ENCODE peak calls at places on chromosomes 6 and 20, in ten cellular contexts. F is kidney epithelial cell; K is CD8-positive, alpha-beta T cell; Z is astrocyte of the spinal cord; R is A549; O is HepG2; H is ascending aorta; M is AG04450; I is IMR-90; E is psoas muscle. Q is an unnamed sample.

GRCh38 chr6:50986319-50986718 is 167.6 kb downstream of the TFAP2B start:
- DNase-seq in F (no peak), K (no peak), Z (no peak), R (no peak), O (no peak), H (no peak), M (no peak), I (no peak), E (no peak), Q (no peak)

GRCh38 chr6:78598966-78599365 is 268.4 kb upstream of the IRAK1BP1 start:
- DNase-seq in F (peak; percentile 99), K (no peak), Z (peak; percentile 96), R (peak; percentile 3), O (no peak), H (peak; percentile 64), M (peak; percentile 81), I (peak; percentile 97), E (no peak), Q (no peak)

GRCh38 chr6:29008089-29008488 is 3.0 kb upstream of the ZNF311 start:
- DNase-seq in F (no peak), K (no peak), Z (no peak), R (no peak), O (no peak), H (no peak), M (no peak), I (no peak), E (no peak), Q (no peak)

GRCh38 chr20:396619-397431 is 11.3 kb upstream of the RBCK1 start:
- DNase-seq in F (no peak), K (no peak), Z (no peak), R (no peak), O (peak; percentile 99), H (no peak), M (no peak), I (no peak), E (no peak), Q (no peak)

GRCh38 chr6:142784344-142784743 is 160.6 kb downstream of the HIVEP2 start:
- DNase-seq in F (no peak), K (no peak), Z (no peak), R (no peak), O (no peak), H (no peak), M (no peak), I (no peak), E (no peak), Q (no peak)

GRCh38 chr6:44238687-44239350 is 8.1 kb upstream of the HSP90AB1 start:
- DNase-seq in F (no peak), K (no peak), Z (no peak), R (no peak), O (no peak), H (no peak), M (no peak), I (no peak), E (no peak), Q (no peak)

GRCh38 chr6:169845426-169846285 is 94.2 kb downstream of the ERMARD start:
- DNase-seq in F (no peak), K (no peak), Z (no peak), R (no peak), O (no peak), H (peak; percentile 42), M (no peak), I (no peak), E (no peak), Q (no peak)

GRCh38 chr6:16766043-16766521 is 4.8 kb upstream of the ATXN1 start:
- DNase-seq in F (peak; percentile 86), K (no peak), Z (peak; percentile 89), R (no peak), O (no peak), H (no peak), M (no peak), I (peak; percentile 92), E (no peak), Q (no peak)

DNA sequence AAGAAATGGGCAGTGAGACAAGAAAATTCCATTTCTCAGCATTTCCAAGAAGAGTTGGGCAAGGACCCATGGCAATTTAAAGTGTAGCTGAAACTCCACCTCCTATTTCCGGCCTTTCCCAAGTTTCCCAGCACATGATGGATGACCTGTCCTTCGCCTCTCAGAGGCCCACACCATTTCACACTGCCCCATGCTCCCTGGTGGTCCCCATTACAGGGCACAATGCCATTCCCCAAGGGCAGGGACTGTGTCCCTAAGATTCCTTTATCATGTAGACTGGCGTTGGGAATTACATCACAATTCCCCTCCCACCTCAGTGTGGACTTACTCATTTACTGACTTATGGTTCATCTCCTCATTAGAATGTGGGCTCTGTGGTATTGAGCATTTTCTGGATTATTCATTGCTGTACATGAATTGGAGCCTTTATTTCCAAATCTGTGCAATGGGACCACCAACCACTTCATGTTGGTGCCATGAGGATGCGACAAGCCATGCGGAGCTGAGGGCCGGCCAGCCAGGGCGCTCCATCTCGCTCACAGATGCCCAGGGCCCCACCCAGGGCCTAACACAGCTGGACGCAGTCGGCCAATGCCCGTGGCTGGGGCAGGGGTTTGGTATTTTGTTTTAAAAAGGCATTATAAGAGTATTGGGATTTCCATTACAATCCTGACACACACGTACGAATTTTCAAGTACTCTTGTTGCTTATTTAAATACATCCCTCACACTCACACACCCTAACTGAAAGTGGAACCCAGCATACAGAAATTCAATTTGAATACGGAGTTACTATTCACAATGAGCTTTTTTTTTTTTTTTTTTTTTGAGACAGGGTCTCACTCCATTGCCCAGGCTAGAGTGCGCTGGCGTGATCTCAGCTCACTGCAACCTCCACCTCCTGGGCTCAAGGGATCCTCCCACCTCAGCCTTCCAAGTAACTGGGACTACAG is 5.4 kb downstream of the ACSS1 start:
- DNase-seq in F (no peak), K (no peak), Z (no peak), R (no peak), O (no peak), H (peak; percentile 91), M (no peak), I (no peak), E (no peak), Q (peak; percentile 48)
- H3K4me3 ChIP-seq in F (no peak overlapping the region), K (no peak overlapping the region), Z (no peak overlapping the region), R (no peak overlapping the region), O (no peak overlapping the region), H (peak overlapping the region; percentile 43), M (no peak overlapping the region), I (no peak overlapping the region), E (peak overlapping the region; percentile 19), Q (peak overlapping the region; percentile 41)

GRCh38 chr6:62393608-62394007 is 107.6 kb upstream of the KHDRBS2 start:
- DNase-seq in F (no peak), K (no peak), Z (no peak), R (no peak), O (no peak), H (no peak), M (no peak), I (no peak), E (no peak), Q (no peak)
- TF ChIP-seq CTCF in F (no peak), K (no peak), Z (no peak), R (no peak), O (no peak), H (no peak), M (no peak), I (no peak), E (no peak), Q (no peak)

GRCh38 chr20:45347297-45347935 is 808 bp downstream of the SDC4 start:
- DNase-seq in F (no peak), K (no peak), Z (no peak), R (no peak), O (no peak), H (no peak), M (no peak), I (no peak), E (no peak), Q (no peak)

GRCh38 chr20:45347936-45348809 is at the start of gene SDC4:
- DNase-seq in F (no peak), K (no peak), Z (peak; percentile 49), R (peak; percentile 74), O (no peak), H (peak; percentile 85), M (no peak), I (peak; percentile 63), E (peak; percentile 79), Q (no peak)

GRCh38 chr20:45345104-45345936 is 2.9 kb downstream of the SDC4 start:
- DNase-seq in F (no peak), K (no peak), Z (no peak), R (no peak), O (no peak), H (no peak), M (no peak), I (no peak), E (no peak), Q (no peak)

GRCh38 chr20:45346851-45347250 is 1.4 kb downstream of the SDC4 start:
- DNase-seq in F (no peak), K (no peak), Z (no peak), R (no peak), O (no peak), H (no peak), M (no peak), I (no peak), E (no peak), Q (no peak)

DNA sequence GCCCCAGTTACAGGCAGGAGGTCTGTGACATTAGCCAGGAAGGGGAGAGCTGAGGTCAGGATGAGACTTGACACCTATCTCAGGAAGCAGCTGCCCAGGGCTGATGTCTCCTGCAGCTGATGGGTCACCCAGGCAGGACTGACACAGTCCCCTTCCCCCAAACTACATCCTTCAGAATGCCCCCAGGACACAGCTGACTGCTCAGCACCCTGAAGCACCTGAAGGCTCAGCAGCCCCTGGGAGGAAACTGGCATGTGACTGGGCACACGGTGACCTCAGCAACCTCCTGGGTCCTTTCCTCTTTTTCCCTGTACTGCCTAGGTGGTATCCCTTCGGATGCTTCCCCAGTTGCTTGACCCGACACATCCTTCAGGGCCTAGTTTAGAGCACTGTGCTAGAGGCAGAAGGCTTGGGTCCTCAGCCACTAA is 1.9 kb downstream of the SDC4 start:
- DNase-seq in F (no peak), K (no peak), Z (no peak), R (no peak), O (no peak), H (no peak), M (no peak), I (no peak), E (peak; percentile 45), Q (no peak)
- H3K4me3 ChIP-seq in F (peak overlapping the region; percentile 73), K (no peak overlapping the region), Z (peak overlapping the region; percentile 89), R (peak overlapping the region; percentile 86), O (peak overlapping the region; percentile 79), H (peak overlapping the region; percentile 80), M (peak overlapping the region; percentile 97), I (peak overlapping the region; percentile 74), E (peak overlapping the region; percentile 79), Q (peak overlapping the region; percentile 85)

GRCh38 chr6:144583614-144583954 is 298.4 kb downstream of the UTRN start:
- DNase-seq in F (no peak), K (no peak), Z (no peak), R (no peak), O (no peak), H (no peak), M (no peak), I (no peak), E (no peak), Q (no peak)

GRCh38 chr6:144580039-144580438 is 294.9 kb downstream of the UTRN start:
- DNase-seq in F (no peak), K (no peak), Z (no peak), R (no peak), O (no peak), H (no peak), M (no peak), I (no peak), E (no peak), Q (no peak)

GRCh38 chr6:144582939-144583613 is 297.9 kb downstream of the UTRN start:
- DNase-seq in F (no peak), K (no peak), Z (peak; percentile 49), R (no peak), O (no peak), H (no peak), M (no peak), I (peak; percentile 30), E (peak; percentile 26), Q (no peak)

GRCh38 chr6:144580771-144581170 is 295.6 kb downstream of the UTRN start:
- DNase-seq in F (no peak), K (no peak), Z (no peak), R (no peak), O (no peak), H (no peak), M (no peak), I (no peak), E (no peak), Q (no peak)

GRCh38 chr6:144581807-144582537 is 296.8 kb downstream of the UTRN start:
- DNase-seq in F (no peak), K (no peak), Z (peak; percentile 46), R (peak; percentile 5), O (peak; percentile 35), H (no peak), M (no peak), I (peak; percentile 44), E (no peak), Q (no peak)
- TF ChIP-seq CTCF in F (peak; percentile 61), K (peak; percentile 67), Z (peak; percentile 61), R (peak; percentile 46), O (peak; percentile 74), H (peak; percentile 48), M (peak; percentile 66), I (peak; percentile 54), E (peak; percentile 49), Q (no peak)

Q was measured in thoracic aorta.